ENCODE peak calls at places on chromosome 21, in ten cellular contexts. One of them, this sample, is unnamed.

GRCh38 chr21:33801424-33802405 is 113.9 kb downstream of the ATP5PO start:
- DNase-seq in epithelial cell of esophagus: peak; percentile 99
- DNase-seq in activated T-cell treated with anti-CD3 and anti-CD28 coated beads, Interleukin-2, amount 50 U/mL, for 48 hours: no peak
- DNase-seq in GM03348: no peak
- DNase-seq in NCI-H2029 treated with DMSO at 0.1 percent for 48 hours: peak; percentile 96
- DNase-seq in stimulated activated CD8-positive, alpha-beta memory T cell treated with anti-CD3 and anti-CD28 coated beads, Interleukin-15, amount 100 ng/mL, for 1 hour: no peak
- DNase-seq in activated naive CD8-positive, alpha-beta T cell treated with anti-CD3 and anti-CD28 coated beads, Interleukin-2, amount 50 U/mL, for 24 hours: no peak
- DNase-seq in M059J: peak; percentile 97
- DNase-seq in ureter: peak; percentile 68
- DNase-seq in GM10248: no peak
- DNase-seq in this sample: no peak

GRCh38 chr21:17461582-17461981 is 51.3 kb upstream of the CXADR start:
- DNase-seq in epithelial cell of esophagus: peak; percentile 68
- DNase-seq in activated T-cell treated with anti-CD3 and anti-CD28 coated beads, Interleukin-2, amount 50 U/mL, for 48 hours: no peak
- DNase-seq in GM03348: no peak
- DNase-seq in NCI-H2029 treated with DMSO at 0.1 percent for 48 hours: no peak
- DNase-seq in stimulated activated CD8-positive, alpha-beta memory T cell treated with anti-CD3 and anti-CD28 coated beads, Interleukin-15, amount 100 ng/mL, for 1 hour: no peak
- DNase-seq in activated naive CD8-positive, alpha-beta T cell treated with anti-CD3 and anti-CD28 coated beads, Interleukin-2, amount 50 U/mL, for 24 hours: no peak
- DNase-seq in M059J: peak; percentile 61
- DNase-seq in ureter: no peak
- DNase-seq in GM10248: no peak
- DNase-seq in this sample: no peak

GRCh38 chr21:20538039-20538658 is 460.1 kb upstream of the NCAM2 start:
- DNase-seq in epithelial cell of esophagus: no peak
- DNase-seq in activated T-cell treated with anti-CD3 and anti-CD28 coated beads, Interleukin-2, amount 50 U/mL, for 48 hours: no peak
- DNase-seq in GM03348: no peak
- DNase-seq in NCI-H2029 treated with DMSO at 0.1 percent for 48 hours: no peak
- DNase-seq in stimulated activated CD8-positive, alpha-beta memory T cell treated with anti-CD3 and anti-CD28 coated beads, Interleukin-15, amount 100 ng/mL, for 1 hour: no peak
- DNase-seq in activated naive CD8-positive, alpha-beta T cell treated with anti-CD3 and anti-CD28 coated beads, Interleukin-2, amount 50 U/mL, for 24 hours: no peak
- DNase-seq in M059J: no peak
- DNase-seq in ureter: no peak
- DNase-seq in GM10248: no peak
- DNase-seq in this sample: no peak

GRCh38 chr21:42845296-42845965 is 33.9 kb downstream of the WDR4 start:
- DNase-seq in epithelial cell of esophagus: no peak
- DNase-seq in activated T-cell treated with anti-CD3 and anti-CD28 coated beads, Interleukin-2, amount 50 U/mL, for 48 hours: peak; percentile 12
- DNase-seq in GM03348: no peak
- DNase-seq in NCI-H2029 treated with DMSO at 0.1 percent for 48 hours: no peak
- DNase-seq in stimulated activated CD8-positive, alpha-beta memory T cell treated with anti-CD3 and anti-CD28 coated beads, Interleukin-15, amount 100 ng/mL, for 1 hour: no peak
- DNase-seq in activated naive CD8-positive, alpha-beta T cell treated with anti-CD3 and anti-CD28 coated beads, Interleukin-2, amount 50 U/mL, for 24 hours: no peak
- DNase-seq in M059J: no peak
- DNase-seq in ureter: no peak
- DNase-seq in GM10248: no peak
- DNase-seq in this sample: no peak

GRCh38 chr21:31509108-31510017 is 150.1 kb upstream of the SOD1 start:
- DNase-seq in epithelial cell of esophagus: peak; percentile 86
- DNase-seq in activated T-cell treated with anti-CD3 and anti-CD28 coated beads, Interleukin-2, amount 50 U/mL, for 48 hours: peak; percentile 88
- DNase-seq in GM03348: no peak
- DNase-seq in NCI-H2029 treated with DMSO at 0.1 percent for 48 hours: peak; percentile 49
- DNase-seq in stimulated activated CD8-positive, alpha-beta memory T cell treated with anti-CD3 and anti-CD28 coated beads, Interleukin-15, amount 100 ng/mL, for 1 hour: peak; percentile 49
- DNase-seq in activated naive CD8-positive, alpha-beta T cell treated with anti-CD3 and anti-CD28 coated beads, Interleukin-2, amount 50 U/mL, for 24 hours: peak; percentile 82
- DNase-seq in M059J: peak; percentile 43
- DNase-seq in ureter: no peak
- DNase-seq in GM10248: peak; percentile 34
- DNase-seq in this sample: peak; percentile 51

GRCh38 chr21:38798481-38798882 is 7.2 kb upstream of the ETS2 start:
- DNase-seq in epithelial cell of esophagus: peak; percentile 97
- DNase-seq in activated T-cell treated with anti-CD3 and anti-CD28 coated beads, Interleukin-2, amount 50 U/mL, for 48 hours: peak; percentile 62
- DNase-seq in GM03348: no peak
- DNase-seq in NCI-H2029 treated with DMSO at 0.1 percent for 48 hours: no peak
- DNase-seq in stimulated activated CD8-positive, alpha-beta memory T cell treated with anti-CD3 and anti-CD28 coated beads, Interleukin-15, amount 100 ng/mL, for 1 hour: no peak
- DNase-seq in activated naive CD8-positive, alpha-beta T cell treated with anti-CD3 and anti-CD28 coated beads, Interleukin-2, amount 50 U/mL, for 24 hours: no peak
- DNase-seq in M059J: peak; percentile 95
- DNase-seq in ureter: peak; percentile 55
- DNase-seq in GM10248: no peak
- DNase-seq in this sample: no peak

GRCh38 chr21:37076087-37076486 is 3.0 kb downstream of the TTC3 start:
- DNase-seq in epithelial cell of esophagus: no peak
- DNase-seq in activated T-cell treated with anti-CD3 and anti-CD28 coated beads, Interleukin-2, amount 50 U/mL, for 48 hours: no peak
- DNase-seq in GM03348: no peak
- DNase-seq in NCI-H2029 treated with DMSO at 0.1 percent for 48 hours: no peak
- DNase-seq in stimulated activated CD8-positive, alpha-beta memory T cell treated with anti-CD3 and anti-CD28 coated beads, Interleukin-15, amount 100 ng/mL, for 1 hour: no peak
- DNase-seq in activated naive CD8-positive, alpha-beta T cell treated with anti-CD3 and anti-CD28 coated beads, Interleukin-2, amount 50 U/mL, for 24 hours: no peak
- DNase-seq in M059J: no peak
- DNase-seq in ureter: no peak
- DNase-seq in GM10248: no peak
- DNase-seq in this sample: no peak

GRCh38 chr21:41768371-41769042 is 1.7 kb upstream of the RIPK4 start:
- DNase-seq in epithelial cell of esophagus: peak; percentile 88
- DNase-seq in activated T-cell treated with anti-CD3 and anti-CD28 coated beads, Interleukin-2, amount 50 U/mL, for 48 hours: peak; percentile 38
- DNase-seq in GM03348: peak; percentile 68
- DNase-seq in NCI-H2029 treated with DMSO at 0.1 percent for 48 hours: peak; percentile 58
- DNase-seq in stimulated activated CD8-positive, alpha-beta memory T cell treated with anti-CD3 and anti-CD28 coated beads, Interleukin-15, amount 100 ng/mL, for 1 hour: no peak
- DNase-seq in activated naive CD8-positive, alpha-beta T cell treated with anti-CD3 and anti-CD28 coated beads, Interleukin-2, amount 50 U/mL, for 24 hours: peak; percentile 26
- DNase-seq in M059J: peak; percentile 98
- DNase-seq in ureter: no peak
- DNase-seq in GM10248: no peak
- DNase-seq in this sample: no peak

GRCh38 chr21:46116189-46116845 is 18.4 kb downstream of the COL6A2 start:
- DNase-seq in epithelial cell of esophagus: no peak
- DNase-seq in activated T-cell treated with anti-CD3 and anti-CD28 coated beads, Interleukin-2, amount 50 U/mL, for 48 hours: no peak
- DNase-seq in GM03348: no peak
- DNase-seq in NCI-H2029 treated with DMSO at 0.1 percent for 48 hours: no peak
- DNase-seq in stimulated activated CD8-positive, alpha-beta memory T cell treated with anti-CD3 and anti-CD28 coated beads, Interleukin-15, amount 100 ng/mL, for 1 hour: no peak
- DNase-seq in activated naive CD8-positive, alpha-beta T cell treated with anti-CD3 and anti-CD28 coated beads, Interleukin-2, amount 50 U/mL, for 24 hours: no peak
- DNase-seq in M059J: no peak
- DNase-seq in ureter: peak; percentile 39
- DNase-seq in GM10248: no peak
- DNase-seq in this sample: no peak

GRCh38 chr21:44706026-44706705 is 5.2 kb downstream of the TSPEAR start:
- DNase-seq in epithelial cell of esophagus: no peak
- DNase-seq in activated T-cell treated with anti-CD3 and anti-CD28 coated beads, Interleukin-2, amount 50 U/mL, for 48 hours: no peak
- DNase-seq in GM03348: no peak
- DNase-seq in NCI-H2029 treated with DMSO at 0.1 percent for 48 hours: no peak
- DNase-seq in stimulated activated CD8-positive, alpha-beta memory T cell treated with anti-CD3 and anti-CD28 coated beads, Interleukin-15, amount 100 ng/mL, for 1 hour: no peak
- DNase-seq in activated naive CD8-positive, alpha-beta T cell treated with anti-CD3 and anti-CD28 coated beads, Interleukin-2, amount 50 U/mL, for 24 hours: no peak
- DNase-seq in M059J: no peak
- DNase-seq in ureter: peak; percentile 31
- DNase-seq in GM10248: no peak
- DNase-seq in this sample: no peak

GRCh38 chr21:45985471-45986315 is 4.1 kb downstream of the COL6A1 start:
- DNase-seq in epithelial cell of esophagus: no peak
- DNase-seq in activated T-cell treated with anti-CD3 and anti-CD28 coated beads, Interleukin-2, amount 50 U/mL, for 48 hours: no peak
- DNase-seq in GM03348: no peak
- DNase-seq in NCI-H2029 treated with DMSO at 0.1 percent for 48 hours: no peak
- DNase-seq in stimulated activated CD8-positive, alpha-beta memory T cell treated with anti-CD3 and anti-CD28 coated beads, Interleukin-15, amount 100 ng/mL, for 1 hour: no peak
- DNase-seq in activated naive CD8-positive, alpha-beta T cell treated with anti-CD3 and anti-CD28 coated beads, Interleukin-2, amount 50 U/mL, for 24 hours: no peak
- DNase-seq in M059J: no peak
- DNase-seq in ureter: no peak
- DNase-seq in GM10248: no peak
- DNase-seq in this sample: no peak

GRCh38 chr21:35072960-35073359 is 23.9 kb upstream of the RUNX1 start:
- DNase-seq in epithelial cell of esophagus: no peak
- DNase-seq in activated T-cell treated with anti-CD3 and anti-CD28 coated beads, Interleukin-2, amount 50 U/mL, for 48 hours: no peak
- DNase-seq in GM03348: peak; percentile 58
- DNase-seq in NCI-H2029 treated with DMSO at 0.1 percent for 48 hours: no peak
- DNase-seq in stimulated activated CD8-positive, alpha-beta memory T cell treated with anti-CD3 and anti-CD28 coated beads, Interleukin-15, amount 100 ng/mL, for 1 hour: no peak
- DNase-seq in activated naive CD8-positive, alpha-beta T cell treated with anti-CD3 and anti-CD28 coated beads, Interleukin-2, amount 50 U/mL, for 24 hours: no peak
- DNase-seq in M059J: no peak
- DNase-seq in ureter: no peak
- DNase-seq in GM10248: no peak
- DNase-seq in this sample: no peak

GRCh38 chr21:32101206-32101763 is 177.6 kb downstream of the MIS18A start:
- DNase-seq in epithelial cell of esophagus: no peak
- DNase-seq in activated T-cell treated with anti-CD3 and anti-CD28 coated beads, Interleukin-2, amount 50 U/mL, for 48 hours: no peak
- DNase-seq in GM03348: no peak
- DNase-seq in NCI-H2029 treated with DMSO at 0.1 percent for 48 hours: no peak
- DNase-seq in stimulated activated CD8-positive, alpha-beta memory T cell treated with anti-CD3 and anti-CD28 coated beads, Interleukin-15, amount 100 ng/mL, for 1 hour: no peak
- DNase-seq in activated naive CD8-positive, alpha-beta T cell treated with anti-CD3 and anti-CD28 coated beads, Interleukin-2, amount 50 U/mL, for 24 hours: no peak
- DNase-seq in M059J: no peak
- DNase-seq in ureter: no peak
- DNase-seq in GM10248: no peak
- DNase-seq in this sample: no peak

GRCh38 chr21:44709426-44710293 is 1.7 kb downstream of the TSPEAR start:
- DNase-seq in epithelial cell of esophagus: peak; percentile 83
- DNase-seq in activated T-cell treated with anti-CD3 and anti-CD28 coated beads, Interleukin-2, amount 50 U/mL, for 48 hours: peak; percentile 29
- DNase-seq in GM03348: no peak
- DNase-seq in NCI-H2029 treated with DMSO at 0.1 percent for 48 hours: peak; percentile 82
- DNase-seq in stimulated activated CD8-positive, alpha-beta memory T cell treated with anti-CD3 and anti-CD28 coated beads, Interleukin-15, amount 100 ng/mL, for 1 hour: no peak
- DNase-seq in activated naive CD8-positive, alpha-beta T cell treated with anti-CD3 and anti-CD28 coated beads, Interleukin-2, amount 50 U/mL, for 24 hours: no peak
- DNase-seq in M059J: peak; percentile 21
- DNase-seq in ureter: peak; percentile 35
- DNase-seq in GM10248: no peak
- DNase-seq in this sample: no peak

GRCh38 chr21:26811031-26811430 is 34.2 kb downstream of the ADAMTS1 start:
- DNase-seq in epithelial cell of esophagus: no peak
- DNase-seq in activated T-cell treated with anti-CD3 and anti-CD28 coated beads, Interleukin-2, amount 50 U/mL, for 48 hours: no peak
- DNase-seq in GM03348: no peak
- DNase-seq in NCI-H2029 treated with DMSO at 0.1 percent for 48 hours: no peak
- DNase-seq in stimulated activated CD8-positive, alpha-beta memory T cell treated with anti-CD3 and anti-CD28 coated beads, Interleukin-15, amount 100 ng/mL, for 1 hour: no peak
- DNase-seq in activated naive CD8-positive, alpha-beta T cell treated with anti-CD3 and anti-CD28 coated beads, Interleukin-2, amount 50 U/mL, for 24 hours: no peak
- DNase-seq in M059J: peak; percentile 30
- DNase-seq in ureter: no peak
- DNase-seq in GM10248: no peak
- DNase-seq in this sample: no peak

GRCh38 chr21:14120091-14120734 is 90.5 kb downstream of the LIPI start:
- DNase-seq in epithelial cell of esophagus: peak; percentile 44
- DNase-seq in activated T-cell treated with anti-CD3 and anti-CD28 coated beads, Interleukin-2, amount 50 U/mL, for 48 hours: peak; percentile 72
- DNase-seq in GM03348: peak; percentile 5
- DNase-seq in NCI-H2029 treated with DMSO at 0.1 percent for 48 hours: no peak
- DNase-seq in stimulated activated CD8-positive, alpha-beta memory T cell treated with anti-CD3 and anti-CD28 coated beads, Interleukin-15, amount 100 ng/mL, for 1 hour: no peak
- DNase-seq in activated naive CD8-positive, alpha-beta T cell treated with anti-CD3 and anti-CD28 coated beads, Interleukin-2, amount 50 U/mL, for 24 hours: peak; percentile 52
- DNase-seq in M059J: peak; percentile 15
- DNase-seq in ureter: no peak
- DNase-seq in GM10248: peak; percentile 42
- DNase-seq in this sample: no peak

GRCh38 chr21:43360441-43361126 is 66.3 kb downstream of the SIK1 start:
- DNase-seq in epithelial cell of esophagus: no peak
- DNase-seq in activated T-cell treated with anti-CD3 and anti-CD28 coated beads, Interleukin-2, amount 50 U/mL, for 48 hours: no peak
- DNase-seq in GM03348: no peak
- DNase-seq in NCI-H2029 treated with DMSO at 0.1 percent for 48 hours: no peak
- DNase-seq in stimulated activated CD8-positive, alpha-beta memory T cell treated with anti-CD3 and anti-CD28 coated beads, Interleukin-15, amount 100 ng/mL, for 1 hour: no peak
- DNase-seq in activated naive CD8-positive, alpha-beta T cell treated with anti-CD3 and anti-CD28 coated beads, Interleukin-2, amount 50 U/mL, for 24 hours: no peak
- DNase-seq in M059J: no peak
- DNase-seq in ureter: no peak
- DNase-seq in GM10248: no peak
- DNase-seq in this sample: no peak

GRCh38 chr21:39610705-39611104 is 2.0 kb upstream of the B3GALT5 start:
- DNase-seq in epithelial cell of esophagus: no peak
- DNase-seq in activated T-cell treated with anti-CD3 and anti-CD28 coated beads, Interleukin-2, amount 50 U/mL, for 48 hours: no peak
- DNase-seq in GM03348: no peak
- DNase-seq in NCI-H2029 treated with DMSO at 0.1 percent for 48 hours: no peak
- DNase-seq in stimulated activated CD8-positive, alpha-beta memory T cell treated with anti-CD3 and anti-CD28 coated beads, Interleukin-15, amount 100 ng/mL, for 1 hour: no peak
- DNase-seq in activated naive CD8-positive, alpha-beta T cell treated with anti-CD3 and anti-CD28 coated beads, Interleukin-2, amount 50 U/mL, for 24 hours: no peak
- DNase-seq in M059J: no peak
- DNase-seq in ureter: no peak
- DNase-seq in GM10248: no peak
- DNase-seq in this sample: no peak

GRCh38 chr21:42670884-42671283 is 17.5 kb downstream of the PDE9A start:
- DNase-seq in epithelial cell of esophagus: no peak
- DNase-seq in activated T-cell treated with anti-CD3 and anti-CD28 coated beads, Interleukin-2, amount 50 U/mL, for 48 hours: no peak
- DNase-seq in GM03348: no peak
- DNase-seq in NCI-H2029 treated with DMSO at 0.1 percent for 48 hours: no peak
- DNase-seq in stimulated activated CD8-positive, alpha-beta memory T cell treated with anti-CD3 and anti-CD28 coated beads, Interleukin-15, amount 100 ng/mL, for 1 hour: no peak
- DNase-seq in activated naive CD8-positive, alpha-beta T cell treated with anti-CD3 and anti-CD28 coated beads, Interleukin-2, amount 50 U/mL, for 24 hours: no peak
- DNase-seq in M059J: no peak
- DNase-seq in ureter: no peak
- DNase-seq in GM10248: no peak
- DNase-seq in this sample: no peak